ENCODE peak calls at places on chromosomes 13 and 19, in four cellular contexts. L is stimulated activated naive CD4-positive, alpha-beta T cell; Z is HFF-Myc; F is adipocyte. T is an unnamed sample.

GRCh38 chr13:42484396-42484795 is 89.6 kb upstream of the TNFSF11 start:
- DNase-seq in L (no peak), Z (no peak), F (no peak), T (no peak)

GRCh38 chr13:90305796-90306195 is 1041.7 kb upstream of the MIR17HG start:
- DNase-seq in F (no peak), Z (no peak), L (no peak), T (no peak)

GRCh38 chr13:107669356-107669755 is 546.0 kb downstream of the LIG4 start:
- DNase-seq in L (no peak), F (no peak), Z (no peak), T (peak; percentile 16)

GRCh38 chr13:90552702-90553101 is 794.8 kb upstream of the MIR17HG start:
- DNase-seq in F (no peak), L (no peak), Z (no peak), T (no peak)

GRCh38 chr13:32811297-32811800 is 204.9 kb upstream of the KL start:
- DNase-seq in F (peak; percentile 47), Z (peak; percentile 51), L (peak; percentile 4), T (peak; percentile 10)

GRCh38 chr13:91817250-91817649 is 418.8 kb downstream of the GPC5 start:
- DNase-seq in F (no peak), L (no peak), Z (no peak), T (no peak)

GRCh38 chr13:33722216-33722900 is 95.6 kb upstream of the RFC3 start:
- DNase-seq in Z (no peak), F (peak; percentile 34), L (no peak), T (no peak)

GRCh38 chr19:18596752-18597157 is 8.2 kb downstream of the REX1BD start:
- DNase-seq in L (no peak), Z (no peak), F (no peak), T (no peak)

GRCh38 chr19:47582320-47582909 is 9.5 kb upstream of the ZNF541 start:
- DNase-seq in F (peak; percentile 64), L (no peak), Z (no peak), T (no peak)

GRCh38 chr13:54775501-54776191 is 1747.0 kb downstream of the OLFM4 start:
- DNase-seq in Z (no peak), L (no peak), F (no peak), T (no peak)

GRCh38 chr19:47210689-47211316 is 20.2 kb downstream of the BBC3 start:
- DNase-seq in F (peak; percentile 95), Z (peak; percentile 58), L (peak; percentile 76), T (peak; percentile 26)

GRCh38 chr13:113551081-113552000 is 33.2 kb upstream of the TFDP1 start:
- DNase-seq in L (no peak), Z (no peak), F (no peak), T (no peak)

GRCh38 chr19:29525901-29526729 is at the start of gene VSTM2B:
- DNase-seq in F (no peak), Z (no peak), L (no peak), T (no peak)

T was measured in NCI-H2107.